ENCODE peak calls at places on chromosomes 5 and 9, in eight cellular contexts. L is AG10803, U is A549, X is pancreas, J is thoracic aorta, B is progenitor cell of endocrine pancreas, F is adrenal gland, I is natural killer cell. Y is an unnamed sample.

GRCh38 chr9:134597041-134597913 is 44.3 kb upstream of the COL5A1 start:
- DNase-seq in B (no peak), X (no peak), U (peak), I (no peak), J (no peak), F (no peak), L (no peak), Y (no peak)

GRCh38 chr9:130701059-130702022 is 7.8 kb downstream of the EXOSC2 start:
- DNase-seq in U (peak), J (peak), B (peak), X (peak), F (peak), I (peak), L (peak), Y (peak)

GRCh38 chr5:93598997-93599371 is 16.0 kb downstream of the NR2F1 start:
- DNase-seq in F (no peak), B (no peak), X (no peak), I (no peak), L (no peak), U (no peak), J (no peak), Y (no peak)

GRCh38 chr5:124274949-124275348 is 471.5 kb downstream of the ZNF608 start:
- DNase-seq in X (no peak), U (peak), I (no peak), L (no peak), F (no peak), B (no peak), J (no peak), Y (no peak)

GRCh38 chr5:125719681-125720676 is 703.2 kb upstream of the GRAMD2B start:
- DNase-seq in J (no peak), U (no peak), B (no peak), X (peak), I (no peak), L (no peak), F (no peak), Y (no peak)

GRCh38 chr9:68746564-68746963 is 41.5 kb downstream of the PIP5K1B start:
- DNase-seq in X (peak), J (no peak), B (no peak), I (no peak), U (no peak), L (no peak), F (no peak), Y (no peak)

GRCh38 chr9:96222132-96222531 is 79.8 kb downstream of the HSD17B3 start:
- DNase-seq in F (no peak), L (no peak), I (no peak), X (no peak), J (no peak), B (no peak), U (peak), Y (no peak)

GRCh38 chr9:35688558-35689350 is 971 bp downstream of the TPM2 start:
- DNase-seq in J (no peak), F (peak), U (peak), X (no peak), L (peak), I (no peak), B (no peak), Y (no peak)

GRCh38 chr9:61671276-61671973 is 481.6 kb downstream of the SPATA31A7 start:
- DNase-seq in X (no peak), J (no peak), I (no peak), U (no peak), F (no peak), L (no peak), B (no peak), Y (no peak)

GRCh38 chr5:42645138-42645537 is 111.5 kb upstream of the CCDC152 start:
- DNase-seq in X (no peak), B (no peak), I (no peak), F (no peak), L (no peak), U (no peak), J (no peak), Y (no peak)

GRCh38 chr5:124103671-124104070 is 591.7 kb downstream of the CSNK1G3 start:
- DNase-seq in I (no peak), B (no peak), J (no peak), L (no peak), X (no peak), U (no peak), F (no peak), Y (no peak)

GRCh38 chr9:107487521-107488399 is 1.8 kb downstream of the KLF4 start:
- DNase-seq in J (no peak), I (no peak), F (peak), U (peak), X (peak), L (peak), B (peak), Y (peak)

GRCh38 chr5:83931969-83932368 is 211.3 kb upstream of the HAPLN1 start:
- DNase-seq in U (no peak), X (no peak), I (no peak), B (no peak), F (no peak), J (no peak), L (no peak), Y (no peak)

GRCh38 chr5:64742821-64743220 is 25.7 kb downstream of the SREK1IP1 start:
- DNase-seq in J (no peak), L (peak), U (no peak), X (no peak), I (no peak), F (no peak), B (no peak), Y (no peak)

GRCh38 chr9:128455849-128456612 is at the start of gene ODF2:
- DNase-seq in U (peak), J (peak), L (peak), B (peak), F (peak), X (peak), I (peak), Y (peak)

GRCh38 chr5:31607546-31607945 is 31.4 kb upstream of the PDZD2 start:
- DNase-seq in B (no peak), X (no peak), J (no peak), U (no peak), I (no peak), L (no peak), F (no peak), Y (no peak)

GRCh38 chr5:6158974-6159863 is 219.1 kb downstream of the MED10 start:
- DNase-seq in J (no peak), X (no peak), F (peak), I (no peak), U (peak), L (peak), B (no peak), Y (no peak)

GRCh38 chr9:77588319-77588937 is 59.7 kb downstream of the GNA14 start:
- DNase-seq in F (no peak), L (peak), B (no peak), J (no peak), X (no peak), U (peak), I (no peak), Y (no peak)

GRCh38 chr5:151671979-151672378 is 14.7 kb downstream of the SPARC start:
- DNase-seq in L (peak), X (no peak), U (no peak), J (no peak), I (no peak), B (no peak), F (peak), Y (no peak)

GRCh38 chr5:165630211-165630866 is 2124.9 kb downstream of the MAT2B start:
- DNase-seq in J (no peak), L (peak), I (no peak), U (peak), B (peak), X (peak), F (peak), Y (peak)

GRCh38 chr5:7764452-7764851 is 86.5 kb downstream of the CFAP90 start:
- DNase-seq in I (no peak), F (no peak), J (no peak), L (no peak), B (no peak), X (no peak), U (no peak), Y (no peak)

GRCh38 chr5:172035039-172035438 is 28.6 kb upstream of the FBXW11 start:
- DNase-seq in U (no peak), X (no peak), J (no peak), I (no peak), F (no peak), B (no peak), L (no peak), Y (peak)

GRCh38 chr5:57987552-57987951 is 472.3 kb downstream of the PLK2 start:
- DNase-seq in X (no peak), L (peak), U (no peak), B (no peak), F (no peak), J (no peak), I (no peak), Y (no peak)

GRCh38 chr5:76867027-76867426 is 17.2 kb downstream of the S100Z start:
- DNase-seq in F (no peak), B (no peak), I (no peak), J (no peak), X (no peak), U (no peak), L (no peak), Y (no peak)

GRCh38 chr5:83475540-83476469 is 4.3 kb downstream of the VCAN start:
- DNase-seq in J (no peak), B (no peak), L (peak), I (no peak), X (no peak), F (no peak), U (peak), Y (no peak)

GRCh38 chr9:127589955-127590370 is 22.1 kb upstream of the STXBP1 start:
- DNase-seq in J (no peak), L (peak), U (peak), X (peak), F (peak), I (no peak), B (no peak), Y (peak)

GRCh38 chr5:96370981-96371380 is 62.1 kb downstream of the PCSK1 start:
- DNase-seq in L (no peak), J (no peak), U (no peak), X (no peak), F (no peak), I (no peak), B (no peak), Y (no peak)

GRCh38 chr5:3595102-3595961 is at the start of gene IRX1:
- DNase-seq in I (no peak), J (no peak), X (no peak), L (peak), F (no peak), B (no peak), U (no peak), Y (no peak)

GRCh38 chr5:35622974-35623373 is 5.3 kb downstream of the SPEF2 start:
- DNase-seq in U (no peak), X (no peak), L (no peak), F (no peak), J (no peak), I (no peak), B (no peak), Y (no peak)

GRCh38 chr9:131714161-131714646 is 25.7 kb downstream of the RAPGEF1 start:
- DNase-seq in F (no peak), L (peak), B (no peak), U (peak), J (peak), I (no peak), X (peak), Y (no peak)

DNA sequence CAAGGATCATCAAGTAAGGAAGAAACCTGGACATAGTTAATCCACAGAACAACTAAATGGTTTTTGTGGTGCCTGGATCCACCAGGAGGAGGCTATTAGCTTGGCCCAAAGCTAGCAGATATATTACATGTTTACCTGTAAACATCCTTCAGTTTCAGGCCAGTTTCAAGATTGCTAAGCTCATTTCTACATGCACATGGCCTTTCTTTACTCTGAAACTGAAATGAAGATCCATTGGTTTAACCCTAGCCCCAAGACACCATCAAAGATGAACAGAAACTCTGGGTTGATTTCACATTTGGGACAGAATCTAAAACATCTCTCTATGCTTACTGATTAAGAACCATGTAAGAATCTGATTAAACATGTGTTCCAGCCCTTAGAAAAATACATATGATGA is 611.8 kb downstream of the TLE1 start:
- DNase-seq in F (no peak), I (no peak), L (no peak), X (no peak), U (no peak), B (no peak), J (no peak), Y (no peak)
- TF ChIP-seq CTCF in F (no peak), I (no peak), L (no peak), X (no peak), U (no peak), B (no peak), J (no peak), Y (no peak)

GRCh38 chr5:141513021-141513626 is 24.2 kb downstream of the PCDHGC5 start:
- DNase-seq in F (peak), J (no peak), X (peak), U (no peak), I (no peak), B (no peak), L (peak), Y (peak)
- TF ChIP-seq CTCF in F (no peak), J (no peak), X (no peak), U (no peak), I (no peak), B (no peak), L (no peak), Y (no peak)

DNA sequence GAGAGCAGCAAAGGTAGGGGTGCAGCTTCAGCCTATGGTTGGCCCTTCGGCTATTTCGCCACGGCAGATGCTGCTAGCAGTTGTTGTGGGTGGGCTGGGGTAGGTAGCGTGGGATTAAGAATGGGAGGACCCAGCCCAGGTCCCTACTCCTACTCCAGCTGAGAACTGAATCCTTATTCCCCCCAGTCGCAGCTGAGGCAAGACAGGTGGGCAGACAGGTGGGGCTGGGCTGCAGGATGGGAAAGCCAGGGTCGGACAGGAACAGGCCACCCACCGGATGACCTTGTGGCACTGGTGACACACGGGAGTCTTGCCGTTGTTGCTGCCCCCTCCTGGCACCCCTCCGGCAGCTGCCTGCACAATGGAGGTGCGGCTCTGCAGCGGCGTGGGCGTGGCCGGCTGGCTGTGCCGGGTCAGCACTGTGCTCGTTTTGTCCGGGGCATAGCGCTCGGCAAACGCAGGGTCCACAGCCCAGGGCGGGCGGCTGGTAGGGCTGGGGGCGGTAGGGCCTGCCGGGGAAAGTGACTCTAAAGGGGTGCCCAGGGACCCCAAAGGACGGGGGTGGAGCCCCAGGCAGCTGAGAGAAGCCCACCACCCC is 8.2 kb downstream of the PDLIM7 start:
- DNase-seq in I (no peak), L (no peak), X (no peak), J (no peak), B (no peak), F (no peak), U (peak), Y (no peak)
- TF ChIP-seq CTCF in I (no peak), L (no peak), X (no peak), J (no peak), B (peak), F (no peak), U (no peak), Y (no peak)

GRCh38 chr5:135010502-135011354 is 23.3 kb downstream of the PITX1 start:
- DNase-seq in U (no peak), B (no peak), L (no peak), J (no peak), F (no peak), X (no peak), I (no peak), Y (no peak)
- TF ChIP-seq CTCF in U (peak), B (peak), L (peak), J (no peak), F (no peak), X (no peak), I (no peak), Y (no peak)

GRCh38 chr9:1938135-1938534 is 77.0 kb upstream of the SMARCA2 start:
- DNase-seq in F (no peak), X (no peak), B (no peak), L (no peak), I (no peak), J (no peak), U (no peak), Y (no peak)

GRCh38 chr9:1939466-1939865 is 75.7 kb upstream of the SMARCA2 start:
- DNase-seq in I (no peak), B (no peak), F (no peak), L (no peak), U (no peak), X (no peak), J (no peak), Y (peak)

GRCh38 chr9:1939926-1940368 is 75.2 kb upstream of the SMARCA2 start:
- DNase-seq in U (peak), J (no peak), F (no peak), X (peak), I (no peak), B (no peak), L (peak), Y (peak)

GRCh38 chr9:1938675-1939170 is 76.4 kb upstream of the SMARCA2 start:
- DNase-seq in J (no peak), I (no peak), X (no peak), U (no peak), F (no peak), L (no peak), B (no peak), Y (peak)

DNA sequence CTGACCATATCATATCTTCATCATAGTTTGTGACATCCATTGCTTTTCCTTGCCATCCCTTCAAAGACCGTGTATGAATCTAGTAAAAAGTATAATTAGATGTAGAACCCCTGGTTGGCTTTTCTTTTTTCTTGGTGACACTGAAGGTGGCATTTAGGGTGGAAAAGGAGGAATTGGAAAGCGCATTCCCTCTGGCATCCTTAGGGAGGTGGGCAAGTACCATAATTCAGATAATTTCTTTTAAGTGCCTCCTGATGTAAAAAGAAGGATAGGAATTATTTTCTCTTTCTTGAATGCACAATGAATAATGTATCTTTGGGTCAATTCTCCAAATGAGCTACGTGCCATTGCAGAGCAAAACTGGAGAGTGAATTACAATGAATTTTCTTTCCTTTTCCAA is 73.2 kb upstream of the SMARCA2 start:
- DNase-seq in J (no peak), X (no peak), B (no peak), I (no peak), U (no peak), F (no peak), L (peak), Y (no peak)
- TF ChIP-seq CTCF in J (no peak), X (no peak), B (no peak), I (no peak), U (no peak), F (peak), L (peak), Y (peak)

GRCh38 chr5:102249381-102249780 is 46.7 kb downstream of the SLCO4C1 start:
- DNase-seq in X (no peak), J (no peak), F (no peak), B (no peak), I (no peak), L (no peak), U (no peak), Y (no peak)
- TF ChIP-seq CTCF in X (no peak), J (no peak), F (no peak), B (no peak), I (no peak), L (no peak), U (no peak), Y (no peak)

GRCh38 chr5:36708996-36709395 is 102.6 kb downstream of the SLC1A3 start:
- DNase-seq in U (no peak), J (no peak), B (no peak), X (no peak), L (no peak), F (no peak), I (no peak), Y (no peak)

GRCh38 chr5:36710039-36710438 is 103.6 kb downstream of the SLC1A3 start:
- DNase-seq in L (no peak), I (no peak), U (no peak), B (no peak), F (no peak), X (no peak), J (no peak), Y (no peak)

GRCh38 chr5:36717131-36717530 is 110.7 kb downstream of the SLC1A3 start:
- DNase-seq in X (no peak), I (no peak), L (no peak), U (no peak), B (no peak), J (no peak), F (no peak), Y (no peak)

GRCh38 chr5:36712719-36713118 is 106.3 kb downstream of the SLC1A3 start:
- DNase-seq in L (no peak), J (no peak), I (no peak), X (no peak), F (no peak), B (no peak), U (no peak), Y (no peak)

GRCh38 chr5:36713541-36713940 is 107.1 kb downstream of the SLC1A3 start:
- DNase-seq in I (no peak), L (no peak), J (no peak), B (no peak), X (no peak), F (no peak), U (no peak), Y (no peak)
- TF ChIP-seq CTCF in I (no peak), L (no peak), J (no peak), B (no peak), X (no peak), F (no peak), U (no peak), Y (no peak)

GRCh38 chr9:137021574-137021978 is 6.5 kb downstream of the ABCA2 start:
- DNase-seq in X (no peak), B (no peak), L (no peak), I (no peak), J (no peak), F (no peak), U (no peak), Y (no peak)
- TF ChIP-seq CTCF in X (no peak), B (no peak), L (no peak), I (no peak), J (no peak), F (no peak), U (no peak), Y (no peak)

GRCh38 chr5:67003906-67004729 is 192.5 kb downstream of the CD180 start:
- DNase-seq in X (peak), F (peak), I (peak), U (peak), B (peak), L (peak), J (peak), Y (peak)
- TF ChIP-seq CTCF in X (no peak), F (no peak), I (no peak), U (no peak), B (no peak), L (peak), J (no peak), Y (no peak)